ENCODE peak calls at places on chromosomes 11 and 22, in ten cellular contexts. P is retinal pigment epithelial cell; E is fibroblast of lung; I is NCI-H1436 treated with DMSO at 0.1 percent for 48 hours; D is stimulated activated CD4-positive, alpha-beta T cell treated with anti-CD3 and anti-CD28 coated beads, TNF-alpha, amount 100 ng/mL, for 24 hours; M is ACHN; S is activated CD4-positive, alpha-beta T cell treated with anti-CD3 and anti-CD28 coated beads, Interleukin-2, amount 10 ng/mL, durations not matched to agents 24 days and 14 days; H is COR-L47; C is dermis blood vessel endothelial cell; V is BE2C. Y is an unnamed sample.

GRCh38 chr11:67592880-67593624 is 9.4 kb downstream of the GSTP1 start:
- DNase-seq in V (no peak), C (no peak), I (no peak), S (no peak), H (no peak), D (no peak), P (no peak), M (no peak), E (no peak), Y (no peak)

GRCh38 chr22:30079952-30080533 is at the start of gene HORMAD2:
- DNase-seq in M (no peak), D (no peak), E (peak), P (peak), V (peak), I (no peak), C (peak), S (no peak), H (no peak), Y (no peak)

GRCh38 chr22:31230155-31230870 is 18.2 kb downstream of the LIMK2 start:
- DNase-seq in I (no peak), H (no peak), S (no peak), C (peak), E (peak), M (no peak), D (no peak), V (no peak), P (peak), Y (no peak)

GRCh38 chr11:8318536-8318935 is 54.9 kb upstream of the LMO1 start:
- DNase-seq in V (peak), M (no peak), C (peak), E (no peak), P (no peak), I (no peak), D (no peak), H (peak), S (no peak), Y (no peak)

GRCh38 chr11:57426754-57427691 is at the start of gene SLC43A3:
- DNase-seq in I (peak), S (peak), M (peak), P (peak), E (peak), V (peak), D (peak), H (peak), C (peak), Y (peak)

GRCh38 chr22:22787805-22788459 is 99.7 kb upstream of the IGLL5 start:
- DNase-seq in C (peak), P (no peak), I (peak), S (peak), H (peak), D (peak), V (peak), M (peak), E (peak), Y (peak)

GRCh38 chr11:57566035-57566504 is 1.4 kb downstream of the UBE2L6 start:
- DNase-seq in I (no peak), E (peak), M (peak), P (no peak), V (no peak), D (no peak), H (no peak), C (peak), S (peak), Y (peak)

GRCh38 chr11:20634044-20634443 is 34.6 kb downstream of the SLC6A5 start:
- DNase-seq in I (no peak), S (no peak), P (no peak), D (no peak), C (no peak), V (no peak), M (no peak), H (no peak), E (no peak), Y (no peak)

GRCh38 chr11:2578006-2578933 is 121.5 kb downstream of the KCNQ1OT1 start:
- DNase-seq in S (no peak), E (no peak), M (no peak), C (no peak), I (no peak), D (no peak), V (peak), P (no peak), H (no peak), Y (no peak)

GRCh38 chr22:23216331-23217170 is 36.2 kb downstream of the BCR start:
- DNase-seq in H (no peak), D (peak), E (no peak), M (no peak), P (no peak), C (peak), S (peak), I (no peak), V (no peak), Y (no peak)

GRCh38 chr22:27801197-27801615 is 350 bp downstream of the MN1 start:
- DNase-seq in C (peak), M (peak), I (no peak), S (peak), H (peak), D (peak), P (no peak), E (no peak), V (no peak), Y (peak)

GRCh38 chr11:94759522-94759921 is 8.6 kb upstream of the AMOTL1 start:
- DNase-seq in D (no peak), S (no peak), V (no peak), M (no peak), C (no peak), I (no peak), E (no peak), P (no peak), H (no peak), Y (no peak)

GRCh38 chr11:69442012-69442806 is 39.3 kb upstream of the LINC01488 start:
- DNase-seq in H (no peak), V (no peak), D (no peak), I (no peak), M (no peak), C (no peak), E (no peak), P (no peak), S (no peak), Y (peak)

GRCh38 chr11:99822846-99823565 is 802.3 kb downstream of the CNTN5 start:
- DNase-seq in C (no peak), H (peak), M (no peak), V (no peak), S (no peak), P (no peak), I (no peak), D (no peak), E (no peak), Y (peak)

GRCh38 chr11:65773784-65774411 is 6.9 kb downstream of the AP5B1 start:
- DNase-seq in E (no peak), I (no peak), P (no peak), D (no peak), M (no peak), C (peak), S (no peak), V (no peak), H (no peak), Y (no peak)

GRCh38 chr11:16157327-16157726 is 199.0 kb downstream of the SOX6 start:
- DNase-seq in H (no peak), E (no peak), D (no peak), M (peak), S (no peak), P (no peak), C (no peak), I (no peak), V (no peak), Y (no peak)

GRCh38 chr11:36150986-36151385 is 138.2 kb downstream of the COMMD9 start:
- DNase-seq in I (no peak), C (no peak), S (no peak), M (no peak), H (no peak), P (no peak), D (no peak), V (no peak), E (no peak), Y (no peak)

GRCh38 chr11:86773878-86774277 is 26.5 kb upstream of the PRSS23 start:
- DNase-seq in H (no peak), V (no peak), I (no peak), S (no peak), E (no peak), C (no peak), M (no peak), P (no peak), D (no peak), Y (no peak)

GRCh38 chr22:50085211-50085999 is at the start of gene MLC1:
- DNase-seq in S (peak), V (no peak), P (no peak), H (no peak), E (peak), M (no peak), D (no peak), C (no peak), I (no peak), Y (no peak)

GRCh38 chr11:1488575-1489180 is 2.1 kb upstream of the MOB2 start:
- DNase-seq in H (no peak), S (no peak), I (no peak), M (no peak), D (no peak), C (no peak), E (no peak), P (no peak), V (no peak), Y (no peak)

GRCh38 chr11:126332221-126332711 is 23.2 kb upstream of the ST3GAL4 start:
- DNase-seq in C (peak), E (peak), D (no peak), P (no peak), M (peak), S (no peak), V (peak), I (no peak), H (no peak), Y (peak)

GRCh38 chr11:70226967-70227366 is 23.9 kb downstream of the FADD start:
- DNase-seq in C (peak), E (no peak), M (no peak), P (no peak), I (no peak), H (no peak), V (no peak), S (no peak), D (no peak), Y (peak)

GRCh38 chr11:73269353-73270088 is 2.6 kb upstream of the P2RY6 start:
- DNase-seq in S (no peak), V (no peak), P (no peak), I (no peak), E (no peak), C (no peak), M (no peak), D (no peak), H (no peak), Y (no peak)

GRCh38 chr22:46614070-46614931 is 5.9 kb upstream of the GRAMD4 start:
- DNase-seq in D (peak), H (no peak), M (no peak), S (peak), V (no peak), P (no peak), C (no peak), I (no peak), E (no peak), Y (no peak)